ENCODE peak calls at places on chromosome 21, in four cellular contexts. One of them, this sample, is unnamed.

GRCh38 chr21:46061950-46062349 is 36.0 kb upstream of the COL6A2 start:
- DNase-seq in HL-60: no peak
- DNase-seq in SK-N-MC: no peak
- DNase-seq in upper lobe of left lung: no peak
- DNase-seq in this sample: no peak

GRCh38 chr21:28442624-28443023 is 550.1 kb downstream of the LTN1 start:
- DNase-seq in HL-60: no peak
- DNase-seq in SK-N-MC: no peak
- DNase-seq in upper lobe of left lung: no peak
- DNase-seq in this sample: no peak

GRCh38 chr21:44891631-44892031 is 18.1 kb upstream of the PTTG1IP start:
- DNase-seq in HL-60: no peak
- DNase-seq in SK-N-MC: no peak
- DNase-seq in upper lobe of left lung: no peak
- DNase-seq in this sample: no peak

GRCh38 chr21:45823100-45823681 is 158.4 kb upstream of the COL6A1 start:
- DNase-seq in HL-60: no peak
- DNase-seq in SK-N-MC: no peak
- DNase-seq in upper lobe of left lung: no peak
- DNase-seq in this sample: no peak

GRCh38 chr21:26776320-26777021 is 68.7 kb downstream of the ADAMTS1 start:
- DNase-seq in HL-60: no peak
- DNase-seq in SK-N-MC: no peak
- DNase-seq in upper lobe of left lung: no peak
- DNase-seq in this sample: no peak

GRCh38 chr21:27528697-27529096 is 561.8 kb upstream of the ADAMTS5 start:
- DNase-seq in HL-60: no peak
- DNase-seq in SK-N-MC: no peak
- DNase-seq in upper lobe of left lung: no peak
- DNase-seq in this sample: no peak

GRCh38 chr21:25507522-25507921 is 99.8 kb downstream of the MRPL39 start:
- DNase-seq in HL-60: no peak
- DNase-seq in SK-N-MC: no peak
- DNase-seq in upper lobe of left lung: no peak
- DNase-seq in this sample: no peak

GRCh38 chr21:16407403-16408279 is 677.9 kb downstream of the USP25 start:
- DNase-seq in HL-60: no peak
- DNase-seq in SK-N-MC: no peak
- DNase-seq in upper lobe of left lung: no peak
- DNase-seq in this sample: no peak

GRCh38 chr21:14815001-14815400 is 249.8 kb downstream of the NRIP1 start:
- DNase-seq in HL-60: no peak
- DNase-seq in SK-N-MC: no peak
- DNase-seq in upper lobe of left lung: no peak
- DNase-seq in this sample: no peak

GRCh38 chr21:26447932-26448331 is 125.2 kb downstream of the CYYR1 start:
- DNase-seq in HL-60: no peak
- DNase-seq in SK-N-MC: no peak
- DNase-seq in upper lobe of left lung: no peak
- DNase-seq in this sample: no peak

GRCh38 chr21:29487154-29487553 is 188.4 kb downstream of the BACH1 start:
- DNase-seq in HL-60: no peak
- DNase-seq in SK-N-MC: no peak
- DNase-seq in upper lobe of left lung: no peak
- DNase-seq in this sample: no peak

GRCh38 chr21:44898851-44899767 is 21.6 kb downstream of the ITGB2 start:
- DNase-seq in HL-60: no peak
- DNase-seq in SK-N-MC: no peak
- DNase-seq in upper lobe of left lung: peak
- DNase-seq in this sample: no peak

GRCh38 chr21:23401278-23401677 is 2206.0 kb downstream of the MRPL39 start:
- DNase-seq in HL-60: no peak
- DNase-seq in SK-N-MC: no peak
- DNase-seq in upper lobe of left lung: no peak
- DNase-seq in this sample: no peak

GRCh38 chr21:45568383-45568782 is 26.1 kb upstream of the SLC19A1 start:
- DNase-seq in HL-60: no peak
- DNase-seq in SK-N-MC: no peak
- DNase-seq in upper lobe of left lung: no peak
- DNase-seq in this sample: no peak

GRCh38 chr21:28884481-28884880 is 108.2 kb downstream of the LTN1 start:
- DNase-seq in HL-60: no peak
- DNase-seq in SK-N-MC: no peak
- DNase-seq in upper lobe of left lung: no peak
- DNase-seq in this sample: no peak

GRCh38 chr21:25700741-25701140 is 34.0 kb downstream of the ATP5PF start:
- DNase-seq in HL-60: no peak
- DNase-seq in SK-N-MC: no peak
- DNase-seq in upper lobe of left lung: no peak
- DNase-seq in this sample: no peak

GRCh38 chr21:45011911-45012660 is 62.3 kb upstream of the ADARB1 start:
- DNase-seq in HL-60: no peak
- DNase-seq in SK-N-MC: no peak
- DNase-seq in upper lobe of left lung: peak
- DNase-seq in this sample: no peak

GRCh38 chr21:29649370-29649963 is 290.3 kb downstream of the GRIK1 start:
- DNase-seq in HL-60: peak
- DNase-seq in SK-N-MC: no peak
- DNase-seq in upper lobe of left lung: no peak
- DNase-seq in this sample: no peak

GRCh38 chr21:33539612-33540011 is 2.3 kb downstream of the GART start:
- DNase-seq in HL-60: no peak
- DNase-seq in SK-N-MC: no peak
- DNase-seq in upper lobe of left lung: no peak
- DNase-seq in this sample: no peak

GRCh38 chr21:33566514-33566913 is 22.0 kb downstream of the DONSON start:
- DNase-seq in HL-60: no peak
- DNase-seq in SK-N-MC: no peak
- DNase-seq in upper lobe of left lung: no peak
- DNase-seq in this sample: no peak

GRCh38 chr21:14734191-14734590 is 188.1 kb upstream of the SAMSN1 start:
- DNase-seq in HL-60: no peak
- DNase-seq in SK-N-MC: no peak
- DNase-seq in upper lobe of left lung: no peak
- DNase-seq in this sample: no peak

GRCh38 chr21:45152265-45152746 is 77.9 kb downstream of the ADARB1 start:
- DNase-seq in HL-60: peak
- DNase-seq in SK-N-MC: no peak
- DNase-seq in upper lobe of left lung: peak
- DNase-seq in this sample: peak

GRCh38 chr21:45403133-45403824 is 1.7 kb upstream of the COL18A1 start:
- DNase-seq in HL-60: no peak
- DNase-seq in SK-N-MC: no peak
- DNase-seq in upper lobe of left lung: peak
- DNase-seq in this sample: no peak

GRCh38 chr21:33650929-33651505 is 8.7 kb downstream of the ITSN1 start:
- DNase-seq in HL-60: no peak
- DNase-seq in SK-N-MC: no peak
- DNase-seq in upper lobe of left lung: no peak
- DNase-seq in this sample: no peak

GRCh38 chr21:16583567-16583966 is 853.8 kb downstream of the USP25 start:
- DNase-seq in HL-60: no peak
- DNase-seq in SK-N-MC: no peak
- DNase-seq in upper lobe of left lung: no peak
- DNase-seq in this sample: no peak

GRCh38 chr21:29546071-29546470 is 247.3 kb downstream of the BACH1 start:
- DNase-seq in HL-60: no peak
- DNase-seq in SK-N-MC: no peak
- DNase-seq in upper lobe of left lung: no peak
- DNase-seq in this sample: no peak

GRCh38 chr21:28818663-28819278 is 173.9 kb downstream of the LTN1 start:
- DNase-seq in HL-60: no peak
- DNase-seq in SK-N-MC: no peak
- DNase-seq in upper lobe of left lung: no peak
- DNase-seq in this sample: no peak

GRCh38 chr21:46229923-46230260 is 1.3 kb upstream of the LSS start:
- DNase-seq in HL-60: no peak
- DNase-seq in SK-N-MC: no peak
- DNase-seq in upper lobe of left lung: no peak
- DNase-seq in this sample: no peak

GRCh38 chr21:25872271-25872670 is 137.5 kb downstream of the GABPA start:
- DNase-seq in HL-60: no peak
- DNase-seq in SK-N-MC: no peak
- DNase-seq in upper lobe of left lung: no peak
- DNase-seq in this sample: no peak

GRCh38 chr21:33682992-33683627 is 40.8 kb downstream of the ITSN1 start:
- DNase-seq in HL-60: no peak
- DNase-seq in SK-N-MC: no peak
- DNase-seq in upper lobe of left lung: no peak
- DNase-seq in this sample: no peak

GRCh38 chr21:25307489-25307888 is 299.8 kb downstream of the MRPL39 start:
- DNase-seq in HL-60: no peak
- DNase-seq in SK-N-MC: peak
- DNase-seq in upper lobe of left lung: no peak
- DNase-seq in this sample: no peak

GRCh38 chr21:23936224-23936623 is 1671.1 kb downstream of the MRPL39 start:
- DNase-seq in HL-60: peak
- DNase-seq in SK-N-MC: no peak
- DNase-seq in upper lobe of left lung: no peak
- DNase-seq in this sample: peak

GRCh38 chr21:21029159-21029558 is 30.9 kb downstream of the NCAM2 start:
- DNase-seq in HL-60: peak
- DNase-seq in SK-N-MC: peak
- DNase-seq in upper lobe of left lung: no peak
- DNase-seq in this sample: no peak

GRCh38 chr21:15063821-15064575 is 802 bp downstream of the NRIP1 start:
- DNase-seq in HL-60: no peak
- DNase-seq in SK-N-MC: no peak
- DNase-seq in upper lobe of left lung: no peak
- DNase-seq in this sample: no peak

GRCh38 chr21:14215971-14216621 is at the start of gene RBM11:
- DNase-seq in HL-60: peak
- DNase-seq in SK-N-MC: no peak
- DNase-seq in upper lobe of left lung: peak
- DNase-seq in this sample: peak

GRCh38 chr21:41175080-41175479 is 7.1 kb downstream of the BACE2 start:
- DNase-seq in HL-60: no peak
- DNase-seq in SK-N-MC: no peak
- DNase-seq in upper lobe of left lung: no peak
- DNase-seq in this sample: no peak
- TF ChIP-seq POLR2AphosphoS5 in HL-60: no peak
- TF ChIP-seq POLR2AphosphoS5 in SK-N-MC: no peak
- TF ChIP-seq POLR2AphosphoS5 in upper lobe of left lung: no peak
- TF ChIP-seq POLR2AphosphoS5 in this sample: no peak

DNA sequence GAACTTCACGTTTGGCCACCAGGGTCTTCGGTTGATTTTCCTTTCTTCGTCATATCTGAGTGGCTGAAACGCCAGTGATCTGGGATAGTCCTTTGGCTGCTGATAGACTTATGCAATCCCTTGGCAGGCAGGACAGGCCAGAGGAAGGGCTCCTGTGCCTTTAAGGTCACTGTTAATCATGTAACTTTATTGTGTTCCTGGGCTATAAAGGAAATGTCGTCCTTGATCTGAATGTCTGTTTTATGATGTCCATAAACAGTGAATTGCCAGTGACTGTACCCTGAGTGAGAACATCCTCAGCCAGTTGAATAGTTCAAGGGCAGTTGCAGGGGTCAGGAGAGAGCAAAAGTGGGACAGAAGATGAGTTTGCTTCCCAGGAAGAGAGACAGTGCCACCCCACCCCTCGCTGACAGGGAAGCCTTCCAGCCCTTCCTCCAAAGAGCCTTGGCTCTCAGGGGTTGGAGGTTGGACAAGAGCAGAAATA is 68.0 kb downstream of the PDE9A start:
- DNase-seq in HL-60: no peak
- DNase-seq in SK-N-MC: no peak
- DNase-seq in upper lobe of left lung: no peak
- DNase-seq in this sample: no peak
- TF ChIP-seq POLR2AphosphoS5 in HL-60: no peak
- TF ChIP-seq POLR2AphosphoS5 in SK-N-MC: no peak
- TF ChIP-seq POLR2AphosphoS5 in upper lobe of left lung: peak
- TF ChIP-seq POLR2AphosphoS5 in this sample: no peak

GRCh38 chr21:43797925-43798715 is 8.7 kb downstream of the RRP1 start:
- DNase-seq in HL-60: no peak
- DNase-seq in SK-N-MC: no peak
- DNase-seq in upper lobe of left lung: peak
- DNase-seq in this sample: no peak
- TF ChIP-seq POLR2AphosphoS5 in HL-60: no peak
- TF ChIP-seq POLR2AphosphoS5 in SK-N-MC: no peak
- TF ChIP-seq POLR2AphosphoS5 in upper lobe of left lung: no peak
- TF ChIP-seq POLR2AphosphoS5 in this sample: no peak

DNA sequence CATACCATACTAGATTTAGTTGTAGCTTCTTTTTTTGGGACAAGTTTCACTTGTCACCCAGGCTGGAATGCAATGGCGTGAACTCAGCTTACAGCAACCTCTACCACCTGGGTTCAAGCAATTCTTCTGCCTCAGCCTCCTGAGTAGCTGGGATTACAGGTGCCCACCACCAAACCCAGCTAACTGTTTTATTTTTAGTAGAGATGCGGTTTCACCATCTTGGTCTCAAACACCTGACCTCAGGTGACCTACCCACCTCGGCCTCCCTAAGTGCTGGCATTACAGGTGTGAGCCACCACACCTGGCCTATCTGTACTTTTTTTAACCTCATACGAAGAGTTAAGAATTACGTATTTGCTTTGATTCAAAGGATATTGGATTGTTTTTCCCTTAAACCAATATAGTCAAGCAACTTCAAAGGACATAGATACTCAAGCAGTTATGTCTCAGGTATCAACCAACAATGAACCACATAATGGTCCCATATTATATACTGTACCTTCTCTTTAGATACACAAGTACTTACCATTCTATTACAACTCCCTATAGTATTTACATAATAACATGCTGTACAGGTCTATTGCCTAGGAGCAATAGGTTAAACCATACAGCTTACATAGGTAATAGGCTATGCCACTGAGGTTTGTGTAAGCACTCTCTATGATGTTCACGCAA is 7.5 kb downstream of the HMGN1 start:
- DNase-seq in HL-60: no peak
- DNase-seq in SK-N-MC: no peak
- DNase-seq in upper lobe of left lung: no peak
- DNase-seq in this sample: no peak
- TF ChIP-seq POLR2AphosphoS5 in HL-60: peak
- TF ChIP-seq POLR2AphosphoS5 in SK-N-MC: no peak
- TF ChIP-seq POLR2AphosphoS5 in upper lobe of left lung: no peak
- TF ChIP-seq POLR2AphosphoS5 in this sample: peak

GRCh38 chr21:35314896-35315582 is 265.9 kb upstream of the RUNX1 start:
- DNase-seq in HL-60: no peak
- DNase-seq in SK-N-MC: no peak
- DNase-seq in upper lobe of left lung: no peak
- DNase-seq in this sample: no peak
- TF ChIP-seq POLR2AphosphoS5 in HL-60: no peak
- TF ChIP-seq POLR2AphosphoS5 in SK-N-MC: no peak
- TF ChIP-seq POLR2AphosphoS5 in upper lobe of left lung: no peak
- TF ChIP-seq POLR2AphosphoS5 in this sample: no peak

GRCh38 chr21:40331182-40331581 is 463.9 kb downstream of the PCP4 start:
- DNase-seq in HL-60: no peak
- DNase-seq in SK-N-MC: no peak
- DNase-seq in upper lobe of left lung: no peak
- DNase-seq in this sample: no peak
- TF ChIP-seq POLR2AphosphoS5 in HL-60: no peak
- TF ChIP-seq POLR2AphosphoS5 in SK-N-MC: no peak
- TF ChIP-seq POLR2AphosphoS5 in upper lobe of left lung: no peak
- TF ChIP-seq POLR2AphosphoS5 in this sample: no peak

This sample was measured in GM12891.